ENCODE peak calls at places on chromosomes 11 and 22, in six cellular contexts. K is heart left ventricle, R is K562, Y is fibroblast of lung, J is left ventricle myocardium inferior, Q is hepatocyte. M is an unnamed sample. For H3K4me1 and H3K36me3, the result is how much of the 10 kb centered on the place peaks cover.

GRCh38 chr22:25054943-25055511 is 102.5 kb downstream of the KIAA1671 start:
- DNase-seq in R (no peak), Y (peak), J (no peak), Q (no peak), K (no peak), M (no peak)

GRCh38 chr11:102604875-102605274 is 20.3 kb downstream of the MMP20 start:
- DNase-seq in Y (no peak), Q (no peak), R (no peak), J (no peak), K (no peak), M (no peak)

GRCh38 chr11:13984616-13985474 is 22.3 kb downstream of the SPON1 start:
- DNase-seq in K (no peak), Q (peak), J (no peak), R (no peak), Y (peak), M (no peak)

GRCh38 chr22:42866100-42866499 is 9.0 kb upstream of the ARFGAP3 start:
- DNase-seq in J (no peak), R (no peak), Y (no peak), K (no peak), Q (no peak), M (peak)

GRCh38 chr11:40754297-40754696 is 705.2 kb downstream of the LRRC4C start:
- DNase-seq in Q (no peak), J (no peak), Y (no peak), K (no peak), R (no peak), M (no peak)

GRCh38 chr11:123357990-123358827 is 71.9 kb upstream of the GRAMD1B start:
- DNase-seq in K (peak), Y (peak), J (peak), Q (peak), R (no peak), M (peak)

GRCh38 chr11:98601181-98601773 is 419.5 kb upstream of the CNTN5 start:
- DNase-seq in Y (no peak), R (no peak), Q (no peak), K (no peak), J (no peak), M (peak)

GRCh38 chr11:65414776-65415498 is 7.7 kb upstream of the NEAT1 start:
- DNase-seq in Q (no peak), J (peak), R (no peak), K (peak), Y (peak), M (peak)

GRCh38 chr11:117827521-117828511 is 3.3 kb upstream of the FXYD2 start:
- DNase-seq in R (no peak), K (peak), J (no peak), Y (no peak), Q (no peak), M (peak)

GRCh38 chr11:123490527-123490926 is 60.5 kb downstream of the GRAMD1B start:
- DNase-seq in Q (no peak), K (no peak), R (no peak), J (no peak), Y (no peak), M (no peak)

GRCh38 chr11:71127806-71128205 is 124.6 kb downstream of the SHANK2 start:
- DNase-seq in Q (no peak), R (no peak), J (no peak), K (peak), Y (no peak), M (peak)

GRCh38 chr22:46905834-46906233 is 143.4 kb downstream of the TBC1D22A start:
- DNase-seq in K (no peak), Q (no peak), R (no peak), Y (no peak), J (no peak), M (no peak)

GRCh38 chr11:126113515-126113957 is 50.9 kb upstream of the CDON start:
- DNase-seq in Q (peak), R (no peak), J (peak), K (peak), Y (peak), M (peak)

GRCh38 chr11:109223441-109223840 is 198.5 kb upstream of the C11orf87 start:
- DNase-seq in R (no peak), Q (no peak), K (no peak), Y (no peak), J (no peak), M (no peak)

GRCh38 chr11:102733232-102733875 is 8.6 kb upstream of the MMP8 start:
- DNase-seq in J (peak), Q (peak), R (peak), Y (peak), K (peak), M (no peak)

GRCh38 chr11:65899356-65900124 is 648 bp downstream of the FOSL1 start:
- DNase-seq in K (peak), R (peak), J (peak), Q (peak), Y (peak), M (peak)

GRCh38 chr11:96187779-96188624 is 155.0 kb downstream of the MAML2 start:
- DNase-seq in Q (peak), J (peak), R (no peak), Y (peak), K (no peak), M (no peak)

GRCh38 chr11:110971110-110971509 is 258.9 kb upstream of the ARHGAP20 start:
- DNase-seq in Y (peak), Q (no peak), R (no peak), J (no peak), K (no peak), M (no peak)

GRCh38 chr22:17114173-17114957 is 6.8 kb downstream of the TMEM121B start:
- DNase-seq in R (no peak), J (no peak), Y (no peak), K (no peak), Q (no peak), M (no peak)

GRCh38 chr11:93005239-93005638 is 35.8 kb downstream of the MTNR1B start:
- DNase-seq in Q (no peak), R (no peak), J (no peak), K (no peak), Y (peak), M (no peak)

GRCh38 chr11:26958005-26958404 is 35.9 kb upstream of the FIBIN start:
- DNase-seq in Q (no peak), Y (no peak), J (no peak), R (no peak), K (no peak), M (no peak)

GRCh38 chr11:13983081-13983751 is 20.7 kb downstream of the SPON1 start:
- DNase-seq in K (peak), J (no peak), Q (peak), Y (peak), R (no peak), M (no peak)

GRCh38 chr11:3158131-3158591 is 6.9 kb downstream of the OSBPL5 start:
- DNase-seq in J (peak), Q (no peak), R (no peak), K (peak), Y (no peak), M (no peak)

GRCh38 chr11:101909087-101909486 is 5.7 kb upstream of the CEP126 start:
- DNase-seq in R (no peak), K (no peak), Y (no peak), Q (no peak), J (no peak), M (no peak)

GRCh38 chr11:35103366-35104194 is 35.4 kb upstream of the CD44 start:
- DNase-seq in Q (no peak), R (no peak), J (no peak), K (no peak), Y (peak), M (no peak)

GRCh38 chr11:22193348-22194051 is 615 bp downstream of the ANO5 start:
- DNase-seq in J (peak), Y (peak), R (peak), K (peak), Q (peak), M (no peak)

GRCh38 chr11:93921695-93922468 is 71.5 kb upstream of the VSTM5 start:
- DNase-seq in K (no peak), Y (peak), Q (peak), R (peak), J (no peak), M (no peak)

GRCh38 chr11:117868815-117869642 is 7.4 kb downstream of the FXYD6 start:
- DNase-seq in Q (no peak), Y (no peak), J (no peak), R (no peak), K (no peak), M (no peak)

GRCh38 chr22:19994851-19995610 is 21.6 kb downstream of the ARVCF start:
- DNase-seq in J (no peak), Q (no peak), Y (peak), R (no peak), K (no peak), M (no peak)

GRCh38 chr22:22099194-22099486 is 116.6 kb upstream of the TOP3B start:
- DNase-seq in J (no peak), K (no peak), Y (no peak), R (peak), Q (no peak), M (no peak)

GRCh38 chr22:29737251-29738117 is 17.7 kb downstream of the CABP7 start:
- DNase-seq in J (peak), R (no peak), Q (no peak), K (peak), Y (peak), M (no peak)

GRCh38 chr11:87352759-87353707 is 315.3 kb downstream of the TMEM135 start:
- DNase-seq in Q (peak), R (peak), K (peak), J (peak), Y (peak), M (peak)

GRCh38 chr11:64854534-64855502 is 10.4 kb upstream of the CDC42BPG start:
- DNase-seq in R (peak), Y (peak), J (peak), Q (peak), K (peak), M (no peak)

GRCh38 chr11:32088117-32088941 is 2.5 kb upstream of the RCN1 start:
- DNase-seq in R (peak), K (peak), Q (peak), Y (peak), J (peak), M (no peak)

GRCh38 chr11:103659138-103659734 is 377.2 kb upstream of the DDI1 start:
- DNase-seq in Y (peak), Q (no peak), R (no peak), J (no peak), K (no peak), M (no peak)

GRCh38 chr11:41459602-41460405 is at the start of gene LRRC4C:
- DNase-seq in Y (peak), J (no peak), Q (no peak), R (no peak), K (no peak), M (no peak)

GRCh38 chr11:113895367-113896155 is 9.0 kb upstream of the HTR3B start:
- DNase-seq in R (peak), Y (no peak), J (no peak), K (no peak), Q (no peak), M (no peak)

GRCh38 chr22:26894766-26895485 is 237.5 kb downstream of the MIAT start:
- DNase-seq in K (no peak), Q (peak), Y (peak), J (no peak), R (no peak), M (peak)

GRCh38 chr11:69293819-69294505 is at the start of gene MYEOV:
- DNase-seq in K (no peak), R (peak), Y (peak), Q (no peak), J (no peak), M (peak)

GRCh38 chr11:69295079-69295994 is 1.4 kb downstream of the MYEOV start:
- DNase-seq in R (peak), J (no peak), Y (no peak), Q (no peak), K (peak), M (peak)

GRCh38 chr11:69295995-69296889 is 2.3 kb downstream of the MYEOV start:
- DNase-seq in K (no peak), R (no peak), J (peak), Y (peak), Q (peak), M (peak)

GRCh38 chr11:69293087-69293486 is 868 bp upstream of the MYEOV start:
- DNase-seq in J (no peak), Y (no peak), R (no peak), Q (no peak), K (peak), M (peak)

DNA sequence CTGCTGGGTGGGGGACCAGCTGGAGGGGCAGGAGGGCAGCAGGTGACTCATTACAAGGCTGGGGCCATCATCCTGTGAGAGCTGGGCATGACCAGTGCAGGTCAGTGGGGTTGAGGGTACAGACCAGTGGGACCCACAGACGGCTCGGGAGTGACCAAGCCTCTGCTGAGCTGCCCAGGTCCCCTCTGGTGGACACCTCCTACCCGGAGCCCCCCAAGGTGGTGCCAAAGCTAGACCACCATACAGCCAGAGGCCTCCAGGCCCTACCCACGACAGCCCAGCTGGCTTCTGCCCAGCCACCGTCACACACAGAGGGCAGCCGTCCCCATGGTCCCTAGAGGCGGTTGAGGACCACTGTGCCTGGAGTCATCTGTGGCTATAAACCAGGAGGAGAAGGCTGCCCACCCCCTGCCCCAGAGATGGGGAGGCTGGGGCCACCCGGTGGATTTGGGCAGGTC is 695 bp downstream of the MYEOV start:
- DNase-seq in Y (no peak), J (no peak), Q (no peak), R (no peak), K (no peak), M (peak)
- H3K4me1 ChIP-seq in Y (under half), J (half or more), Q (under half), R (under half), K (half or more), M (half or more)

DNA sequence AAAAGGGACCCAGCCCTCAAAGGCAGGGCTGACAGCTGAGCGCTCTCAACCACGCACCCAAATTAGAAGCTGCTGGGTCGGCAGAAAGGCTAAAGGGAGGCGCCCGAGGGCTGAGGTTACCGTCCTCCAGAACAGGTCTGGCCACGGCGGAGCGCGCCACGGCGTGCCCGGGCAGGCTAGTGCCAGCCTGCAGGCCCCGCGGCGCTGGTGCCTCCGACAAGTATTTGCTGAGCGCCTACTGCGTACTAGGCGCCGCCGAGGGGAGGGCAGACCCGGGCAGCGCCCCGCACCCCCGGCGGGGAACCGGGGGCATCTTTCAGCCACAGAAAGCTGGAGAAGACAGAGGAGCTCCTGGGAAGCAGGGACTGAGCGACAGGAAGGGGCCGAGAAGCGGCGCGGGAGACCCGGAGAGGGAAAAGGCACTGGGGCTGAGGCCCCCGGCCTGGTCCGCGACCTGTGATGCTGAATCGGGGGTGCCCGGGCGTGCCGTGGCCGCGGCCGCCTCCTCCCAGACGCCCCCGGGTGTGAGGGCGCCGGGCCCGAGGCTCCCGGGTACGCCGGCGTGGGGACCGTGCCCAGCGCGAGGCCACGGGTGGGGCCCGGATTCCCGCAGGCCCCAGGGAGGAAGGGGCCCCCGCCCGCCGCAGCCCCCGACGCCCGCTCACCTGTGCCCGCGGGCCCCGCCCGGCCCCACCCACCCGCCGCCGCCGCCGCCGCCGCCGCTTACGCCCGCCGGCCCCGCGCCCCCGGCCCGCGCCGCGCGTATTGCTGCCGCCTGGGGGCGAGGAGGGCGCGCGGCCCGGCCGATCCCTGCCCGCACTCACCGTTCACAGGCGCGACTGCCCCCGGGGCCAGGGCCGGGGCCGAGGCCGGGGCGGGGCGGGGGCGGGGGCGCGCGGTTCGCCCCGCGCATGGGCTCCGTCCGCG is 521 bp downstream of the HRAS start:
- DNase-seq in Y (peak), K (no peak), R (no peak), Q (peak), J (peak), M (peak)
- TF ChIP-seq CTCF in Y (no peak), K (no peak), R (no peak), Q (no peak), J (no peak), M (no peak)

DNA sequence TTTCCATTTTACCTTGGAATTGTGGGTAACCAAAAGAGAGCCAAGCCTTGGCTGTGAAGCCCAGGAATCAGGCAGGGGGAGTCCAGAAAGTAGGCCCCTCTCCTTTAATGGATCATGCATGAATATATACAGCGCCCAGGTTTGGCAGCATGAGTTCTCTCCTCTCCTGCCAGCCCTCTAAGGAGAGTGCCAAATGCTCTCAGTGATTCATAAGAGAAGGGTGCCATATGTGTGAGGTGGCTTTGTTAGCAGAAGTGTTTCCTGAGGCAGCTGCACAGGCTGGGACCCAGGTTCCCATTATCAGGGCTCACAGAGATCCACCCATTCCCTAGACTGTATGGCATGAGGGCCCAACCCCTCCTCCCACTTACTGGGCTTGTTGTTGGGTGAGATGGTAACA is 52.3 kb upstream of the SCUBE2 start:
- DNase-seq in J (no peak), Y (peak), Q (no peak), K (no peak), R (no peak), M (no peak)
- H3K36me3 ChIP-seq in J (half or more), Y (under half), Q (under half), K (half or more), R (half or more), M (half or more)

GRCh38 chr11:61359541-61359940 is 2.1 kb downstream of the CYB561A3 start:
- DNase-seq in R (no peak), Q (peak), J (no peak), Y (no peak), K (no peak), M (no peak)

GRCh38 chr11:61358566-61358965 is 3.1 kb downstream of the CYB561A3 start:
- DNase-seq in J (no peak), Q (no peak), Y (no peak), R (no peak), K (no peak), M (no peak)

GRCh38 chr11:61361686-61362541 is at the start of the genes CYB561A3 and TMEM138:
- DNase-seq in Y (peak), K (peak), Q (peak), J (peak), R (peak), M (peak)

GRCh38 chr11:61362542-61362875 is 335 bp downstream of the TMEM138 start:
- DNase-seq in Y (peak), Q (peak), J (no peak), K (no peak), R (peak), M (no peak)

GRCh38 chr11:61361237-61361636 is 445 bp downstream of the CYB561A3 start:
- DNase-seq in Y (no peak), J (no peak), K (no peak), R (no peak), Q (no peak), M (no peak)
- H3K4me1 ChIP-seq in Y (under half), J (under half), K (half or more), R (under half), Q (under half), M (under half)

DNA sequence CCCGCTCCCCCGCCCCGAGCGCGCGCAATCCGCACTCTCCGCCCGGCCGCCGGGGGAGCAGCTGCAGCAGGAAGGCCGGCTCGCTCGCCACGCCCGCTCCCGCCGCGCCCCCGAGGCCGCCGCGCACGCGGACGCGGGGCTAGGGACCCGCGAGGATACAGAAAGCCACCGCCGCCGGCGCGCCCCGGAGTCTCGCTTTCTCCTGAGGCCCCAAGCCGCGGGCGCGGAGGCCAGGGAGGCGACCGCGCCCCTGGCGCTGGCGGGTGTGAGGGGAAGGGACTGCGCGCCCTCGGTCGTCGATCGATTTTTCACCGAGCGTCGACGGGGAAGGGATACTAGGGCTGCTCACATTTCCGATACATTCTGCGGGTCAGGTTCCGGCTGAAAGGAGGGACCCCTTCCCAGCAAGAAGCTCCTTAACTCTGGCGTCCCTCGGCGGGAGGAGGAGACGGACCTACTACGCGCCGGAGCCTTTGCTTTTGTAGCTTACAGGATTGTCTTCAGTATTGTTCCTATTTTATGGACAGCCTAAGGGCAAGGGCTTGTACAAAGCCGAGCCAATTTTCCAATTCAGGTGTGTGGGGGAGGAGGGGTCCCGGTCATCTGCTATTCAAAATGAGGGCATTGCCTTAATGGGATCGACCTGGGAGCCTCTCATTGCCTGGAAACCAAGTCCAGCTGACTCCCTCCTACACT is 416 bp upstream of the GAB2 start:
- DNase-seq in J (peak), K (peak), Q (peak), R (peak), Y (peak), M (peak)
- TF ChIP-seq CTCF in J (peak), K (no peak), Q (no peak), R (peak), Y (no peak), M (peak)

M was measured in upper lobe of left lung.